ENCODE peak calls at places on chromosome 9, in seven cellular contexts. One of them, this sample, is unnamed.

GRCh38 chr9:5441043-5441442 is 3.3 kb upstream of the PLGRKT start:
- DNase-seq in transverse colon: no peak
- DNase-seq in K562: no peak
- DNase-seq in upper lobe of left lung: no peak
- DNase-seq in esophagus squamous epithelium: no peak
- DNase-seq in body of pancreas: no peak
- DNase-seq in stomach: no peak
- DNase-seq in this sample: no peak

GRCh38 chr9:27181381-27181780 is 72.4 kb downstream of the TEK start:
- DNase-seq in transverse colon: no peak
- DNase-seq in K562: no peak
- DNase-seq in upper lobe of left lung: no peak
- DNase-seq in esophagus squamous epithelium: no peak
- DNase-seq in body of pancreas: no peak
- DNase-seq in stomach: no peak
- DNase-seq in this sample: no peak

GRCh38 chr9:33159760-33160127 is 7.4 kb downstream of the B4GALT1 start:
- DNase-seq in transverse colon: peak; percentile 58
- DNase-seq in K562: no peak
- DNase-seq in upper lobe of left lung: peak; percentile 82
- DNase-seq in esophagus squamous epithelium: no peak
- DNase-seq in body of pancreas: no peak
- DNase-seq in stomach: peak; percentile 50
- DNase-seq in this sample: peak; percentile 48

GRCh38 chr9:98811051-98811650 is 3.7 kb downstream of the GALNT12 start:
- DNase-seq in transverse colon: no peak
- DNase-seq in K562: no peak
- DNase-seq in upper lobe of left lung: no peak
- DNase-seq in esophagus squamous epithelium: no peak
- DNase-seq in body of pancreas: no peak
- DNase-seq in stomach: no peak
- DNase-seq in this sample: no peak

GRCh38 chr9:97366476-97366875 is 45.4 kb upstream of the TDRD7 start:
- DNase-seq in transverse colon: no peak
- DNase-seq in K562: no peak
- DNase-seq in upper lobe of left lung: no peak
- DNase-seq in esophagus squamous epithelium: no peak
- DNase-seq in body of pancreas: no peak
- DNase-seq in stomach: no peak
- DNase-seq in this sample: no peak

GRCh38 chr9:99433555-99433954 is 211.5 kb downstream of the SEC61B start:
- DNase-seq in transverse colon: peak; percentile 9
- DNase-seq in K562: peak; percentile 34
- DNase-seq in upper lobe of left lung: peak; percentile 89
- DNase-seq in esophagus squamous epithelium: no peak
- DNase-seq in body of pancreas: no peak
- DNase-seq in stomach: no peak
- DNase-seq in this sample: peak; percentile 56

GRCh38 chr9:98644011-98644410 is 64.7 kb downstream of the GABBR2 start:
- DNase-seq in transverse colon: no peak
- DNase-seq in K562: no peak
- DNase-seq in upper lobe of left lung: no peak
- DNase-seq in esophagus squamous epithelium: no peak
- DNase-seq in body of pancreas: no peak
- DNase-seq in stomach: no peak
- DNase-seq in this sample: no peak

GRCh38 chr9:110977259-110977709 is 61.0 kb downstream of the LPAR1 start:
- DNase-seq in transverse colon: no peak
- DNase-seq in K562: no peak
- DNase-seq in upper lobe of left lung: no peak
- DNase-seq in esophagus squamous epithelium: no peak
- DNase-seq in body of pancreas: peak; percentile 65
- DNase-seq in stomach: peak; percentile 70
- DNase-seq in this sample: peak; percentile 21

GRCh38 chr9:21317956-21318923 is 13.1 kb upstream of the IFNA5 start:
- DNase-seq in transverse colon: peak; percentile 18
- DNase-seq in K562: no peak
- DNase-seq in upper lobe of left lung: no peak
- DNase-seq in esophagus squamous epithelium: no peak
- DNase-seq in body of pancreas: peak; percentile 33
- DNase-seq in stomach: peak; percentile 45
- DNase-seq in this sample: peak; percentile 34

GRCh38 chr9:38412751-38413150 is 11.5 kb downstream of the IGFBPL1 start:
- DNase-seq in transverse colon: no peak
- DNase-seq in K562: no peak
- DNase-seq in upper lobe of left lung: no peak
- DNase-seq in esophagus squamous epithelium: no peak
- DNase-seq in body of pancreas: no peak
- DNase-seq in stomach: no peak
- DNase-seq in this sample: no peak

GRCh38 chr9:133972041-133972970 is 19.8 kb downstream of the VAV2 start:
- DNase-seq in transverse colon: peak; percentile 82
- DNase-seq in K562: no peak
- DNase-seq in upper lobe of left lung: no peak
- DNase-seq in esophagus squamous epithelium: no peak
- DNase-seq in body of pancreas: no peak
- DNase-seq in stomach: no peak
- DNase-seq in this sample: no peak

GRCh38 chr9:137070906-137071275 is 534 bp upstream of the SAPCD2 start:
- DNase-seq in transverse colon: no peak
- DNase-seq in K562: no peak
- DNase-seq in upper lobe of left lung: no peak
- DNase-seq in esophagus squamous epithelium: no peak
- DNase-seq in body of pancreas: no peak
- DNase-seq in stomach: no peak
- DNase-seq in this sample: no peak

DNA sequence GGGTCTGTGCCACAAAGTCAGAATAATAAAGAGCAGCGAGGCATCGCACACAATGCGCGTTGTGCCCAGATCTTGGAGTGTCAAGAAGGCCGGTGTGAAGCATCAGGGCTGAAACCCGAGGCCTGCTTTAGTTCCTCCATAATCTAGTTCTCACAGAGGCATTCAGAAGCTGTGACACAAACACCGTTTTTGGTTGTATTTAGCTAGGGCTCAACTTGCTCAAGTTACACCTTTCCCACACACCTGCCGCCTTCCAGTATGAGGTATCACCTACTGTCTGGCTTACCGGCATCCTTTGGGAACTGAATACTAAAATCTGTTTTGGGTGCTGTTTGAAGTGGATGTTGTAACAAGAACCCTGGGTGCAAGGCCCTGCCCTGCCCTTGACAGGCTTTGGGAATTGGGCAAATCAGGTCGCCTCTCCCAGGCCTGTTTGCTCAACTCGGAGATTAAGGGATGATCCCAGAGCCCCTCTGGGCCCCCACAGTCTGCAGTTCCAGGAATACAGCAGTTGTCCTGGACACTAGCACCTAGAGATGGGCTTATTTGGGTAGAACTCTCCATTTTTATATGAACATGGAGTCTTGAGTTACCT is 27.0 kb downstream of the SLC25A25 start:
- DNase-seq in transverse colon: no peak
- DNase-seq in K562: no peak
- DNase-seq in upper lobe of left lung: no peak
- DNase-seq in esophagus squamous epithelium: no peak
- DNase-seq in body of pancreas: no peak
- DNase-seq in stomach: no peak
- DNase-seq in this sample: no peak
- H3K4me1 ChIP-seq in transverse colon: peaks cover 79% of the 10 kb centered on the region
- H3K4me1 ChIP-seq in K562: peaks cover 80% of the 10 kb centered on the region
- H3K4me1 ChIP-seq in upper lobe of left lung: peaks cover 87% of the 10 kb centered on the region
- H3K4me1 ChIP-seq in esophagus squamous epithelium: peaks cover 96% of the 10 kb centered on the region
- H3K4me1 ChIP-seq in body of pancreas: peaks cover 57% of the 10 kb centered on the region
- H3K4me1 ChIP-seq in stomach: peaks cover 66% of the 10 kb centered on the region
- H3K4me1 ChIP-seq in this sample: peaks cover 78% of the 10 kb centered on the region

GRCh38 chr9:70412678-70413426 is 1.6 kb downstream of the KLF9 start:
- DNase-seq in transverse colon: peak; percentile 83
- DNase-seq in K562: peak; percentile 36
- DNase-seq in upper lobe of left lung: peak; percentile 83
- DNase-seq in esophagus squamous epithelium: peak; percentile 27
- DNase-seq in body of pancreas: peak; percentile 91
- DNase-seq in stomach: peak; percentile 85
- DNase-seq in this sample: peak; percentile 92

GRCh38 chr9:70410368-70410767 is 4.1 kb downstream of the KLF9 start:
- DNase-seq in transverse colon: no peak
- DNase-seq in K562: no peak
- DNase-seq in upper lobe of left lung: no peak
- DNase-seq in esophagus squamous epithelium: no peak
- DNase-seq in body of pancreas: no peak
- DNase-seq in stomach: no peak
- DNase-seq in this sample: no peak

GRCh38 chr9:70413427-70413797 is 1.0 kb downstream of the KLF9 start:
- DNase-seq in transverse colon: no peak
- DNase-seq in K562: peak; percentile 46
- DNase-seq in upper lobe of left lung: peak; percentile 40
- DNase-seq in esophagus squamous epithelium: peak; percentile 72
- DNase-seq in body of pancreas: no peak
- DNase-seq in stomach: no peak
- DNase-seq in this sample: no peak

GRCh38 chr9:70411141-70411929 is 3.1 kb downstream of the KLF9 start:
- DNase-seq in transverse colon: peak; percentile 64
- DNase-seq in K562: peak; percentile 45
- DNase-seq in upper lobe of left lung: peak; percentile 73
- DNase-seq in esophagus squamous epithelium: no peak
- DNase-seq in body of pancreas: peak; percentile 68
- DNase-seq in stomach: peak; percentile 63
- DNase-seq in this sample: peak; percentile 48

DNA sequence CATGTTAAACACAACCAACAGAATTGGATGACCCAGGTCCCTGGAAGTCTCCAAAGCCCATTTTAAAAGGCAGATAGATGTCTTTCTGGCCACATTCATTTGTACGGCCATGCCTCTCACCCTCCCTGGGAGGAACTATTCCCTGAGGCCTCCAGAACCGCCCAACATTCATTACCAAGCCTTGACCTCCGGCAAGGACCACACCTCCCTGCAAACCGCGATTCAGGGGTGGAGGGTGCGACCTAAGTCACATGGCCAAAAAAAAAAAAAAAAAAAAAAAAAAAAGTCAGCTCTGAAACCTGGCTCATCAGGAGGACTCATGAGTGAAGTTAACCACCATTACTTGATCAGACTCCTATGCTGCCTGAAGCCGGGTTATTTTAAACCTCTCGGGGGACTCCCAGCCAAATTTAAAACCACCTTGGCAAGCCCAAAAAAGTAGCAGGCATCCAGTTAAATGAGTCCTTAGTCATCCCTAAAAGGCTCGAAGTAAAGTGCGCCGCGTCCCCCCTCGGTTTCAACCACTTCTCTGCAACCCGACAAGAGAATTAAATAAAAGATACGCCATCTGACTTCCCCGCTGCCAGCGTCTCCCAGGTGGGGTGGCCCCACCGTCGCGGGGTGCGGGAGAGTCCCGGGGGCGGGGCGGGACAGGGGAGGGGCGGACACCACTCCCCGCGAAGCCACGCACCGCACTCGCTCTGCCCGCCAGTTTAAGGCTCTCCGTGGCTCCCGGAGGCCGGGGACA is 2.4 kb downstream of the KLF9 start:
- DNase-seq in transverse colon: peak; percentile 88
- DNase-seq in K562: peak; percentile 81
- DNase-seq in upper lobe of left lung: peak; percentile 78
- DNase-seq in esophagus squamous epithelium: peak; percentile 6
- DNase-seq in body of pancreas: peak; percentile 77
- DNase-seq in stomach: peak; percentile 81
- DNase-seq in this sample: peak; percentile 82
- TF ChIP-seq POLR2A in transverse colon: peak; percentile 93
- TF ChIP-seq POLR2A in K562: no peak
- TF ChIP-seq POLR2A in upper lobe of left lung: peak; percentile 83
- TF ChIP-seq POLR2A in esophagus squamous epithelium: peak; percentile 64
- TF ChIP-seq POLR2A in body of pancreas: no peak
- TF ChIP-seq POLR2A in stomach: no peak
- TF ChIP-seq POLR2A in this sample: peak; percentile 51

GRCh38 chr9:12777149-12778010 is 2.6 kb downstream of the LURAP1L start:
- DNase-seq in transverse colon: no peak
- DNase-seq in K562: no peak
- DNase-seq in upper lobe of left lung: no peak
- DNase-seq in esophagus squamous epithelium: no peak
- DNase-seq in body of pancreas: no peak
- DNase-seq in stomach: no peak
- DNase-seq in this sample: no peak

GRCh38 chr9:12776775-12777055 is 1.9 kb downstream of the LURAP1L start:
- DNase-seq in transverse colon: no peak
- DNase-seq in K562: no peak
- DNase-seq in upper lobe of left lung: no peak
- DNase-seq in esophagus squamous epithelium: no peak
- DNase-seq in body of pancreas: no peak
- DNase-seq in stomach: no peak
- DNase-seq in this sample: no peak

GRCh38 chr9:12774861-12775367 is at the start of gene LURAP1L:
- DNase-seq in transverse colon: peak; percentile 67
- DNase-seq in K562: peak; percentile 4
- DNase-seq in upper lobe of left lung: peak; percentile 61
- DNase-seq in esophagus squamous epithelium: no peak
- DNase-seq in body of pancreas: peak; percentile 65
- DNase-seq in stomach: peak; percentile 64
- DNase-seq in this sample: peak; percentile 56

GRCh38 chr9:12775373-12775962 is 648 bp downstream of the LURAP1L start:
- DNase-seq in transverse colon: peak; percentile 19
- DNase-seq in K562: no peak
- DNase-seq in upper lobe of left lung: peak; percentile 31
- DNase-seq in esophagus squamous epithelium: no peak
- DNase-seq in body of pancreas: peak; percentile 20
- DNase-seq in stomach: no peak
- DNase-seq in this sample: no peak

DNA sequence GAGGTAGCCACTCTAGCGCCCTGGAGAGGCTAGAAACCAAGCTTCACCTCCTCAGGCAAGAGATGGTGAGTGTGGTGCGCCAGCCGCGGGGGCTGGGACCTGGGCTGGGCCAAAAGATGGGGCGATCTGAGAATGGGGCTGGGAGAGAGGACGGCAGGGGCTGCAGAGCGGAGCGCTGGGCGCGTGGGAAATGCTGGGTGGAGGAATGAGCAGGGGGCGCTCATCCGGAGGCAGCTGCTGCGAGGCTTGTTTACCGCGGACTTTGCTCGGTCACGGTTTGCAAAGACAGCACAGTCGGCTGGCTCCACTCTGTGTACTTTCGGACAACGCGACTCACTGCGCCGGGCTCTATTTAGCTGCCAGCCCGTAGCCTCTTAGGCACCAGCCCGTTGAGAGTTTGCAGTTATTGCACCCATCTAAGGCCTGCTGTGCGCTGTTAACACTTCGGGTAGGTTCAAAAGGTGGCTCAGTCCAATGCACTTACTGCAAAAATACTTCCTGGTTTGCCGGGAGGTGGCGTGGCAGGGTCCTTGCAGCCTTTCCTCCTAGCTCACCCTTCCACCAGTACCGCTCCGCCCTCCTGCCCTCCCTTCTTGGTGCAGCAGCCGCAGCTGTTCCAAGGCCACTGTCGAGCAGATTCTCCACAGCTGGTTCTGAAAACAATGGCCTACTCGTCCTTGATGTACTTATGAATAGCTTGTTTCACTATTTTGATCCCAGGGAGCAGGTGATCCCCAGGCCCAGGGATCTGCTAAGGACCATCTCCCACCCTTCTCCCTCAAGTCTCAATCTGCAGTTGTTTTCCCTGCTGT is 1.3 kb downstream of the LURAP1L start:
- DNase-seq in transverse colon: peak; percentile 89
- DNase-seq in K562: peak; percentile 40
- DNase-seq in upper lobe of left lung: peak; percentile 90
- DNase-seq in esophagus squamous epithelium: no peak
- DNase-seq in body of pancreas: peak; percentile 84
- DNase-seq in stomach: peak; percentile 82
- DNase-seq in this sample: peak; percentile 90
- TF ChIP-seq CTCF in transverse colon: peak; percentile 34
- TF ChIP-seq CTCF in K562: peak; percentile 28
- TF ChIP-seq CTCF in upper lobe of left lung: peak; percentile 53
- TF ChIP-seq CTCF in esophagus squamous epithelium: no peak
- TF ChIP-seq CTCF in body of pancreas: peak; percentile 12
- TF ChIP-seq CTCF in stomach: no peak
- TF ChIP-seq CTCF in this sample: peak; percentile 66

GRCh38 chr9:82934949-82935348 is 128.0 kb downstream of the RASEF start:
- DNase-seq in transverse colon: no peak
- DNase-seq in K562: no peak
- DNase-seq in upper lobe of left lung: no peak
- DNase-seq in esophagus squamous epithelium: no peak
- DNase-seq in body of pancreas: peak; percentile 16
- DNase-seq in stomach: no peak
- DNase-seq in this sample: no peak
- H3K4me1 ChIP-seq in transverse colon: no peaks in the 10 kb centered on the region
- H3K4me1 ChIP-seq in K562: no peaks in the 10 kb centered on the region
- H3K4me1 ChIP-seq in upper lobe of left lung: no peaks in the 10 kb centered on the region
- H3K4me1 ChIP-seq in esophagus squamous epithelium: no peaks in the 10 kb centered on the region
- H3K4me1 ChIP-seq in body of pancreas: peaks cover 12% of the 10 kb centered on the region
- H3K4me1 ChIP-seq in stomach: no peaks in the 10 kb centered on the region
- H3K4me1 ChIP-seq in this sample: no peaks in the 10 kb centered on the region

This sample was measured in adrenal gland.